ENCODE peak calls at places on chromosomes 2 and 18, in seven cellular contexts. V is kidney, E is uterus, U is HCT116, Q is IMR-90, T is PC-9, F is AG04449. M is an unnamed sample.

GRCh38 chr18:63262369-63263335 is 56.9 kb downstream of the BCL2 start:
- DNase-seq in F (no peak), U (no peak), T (no peak), Q (no peak), E (peak; percentile 36), V (no peak), M (no peak)

GRCh38 chr2:7950035-7950612 is 731.7 kb upstream of the ID2 start:
- DNase-seq in V (no peak), F (no peak), Q (no peak), E (no peak), T (no peak), U (no peak), M (no peak)

GRCh38 chr2:20224716-20225293 is at the start of gene SDC1:
- DNase-seq in U (no peak), T (no peak), E (no peak), F (no peak), V (peak; percentile 86), Q (peak; percentile 45), M (no peak)

GRCh38 chr18:32049393-32050161 is 31.0 kb downstream of the RNF125 start:
- DNase-seq in V (no peak), Q (no peak), U (no peak), T (peak; percentile 37), F (no peak), E (no peak), M (no peak)

GRCh38 chr18:21557607-21558253 is 42.8 kb downstream of the ESCO1 start:
- DNase-seq in V (no peak), Q (no peak), E (peak; percentile 23), F (no peak), U (no peak), T (no peak), M (no peak)

GRCh38 chr2:127047054-127047453 is 59.9 kb downstream of the BIN1 start:
- DNase-seq in F (no peak), U (no peak), Q (no peak), E (no peak), T (no peak), V (peak; percentile 68), M (no peak)

GRCh38 chr2:164257794-164258193 is 363.5 kb downstream of the GRB14 start:
- DNase-seq in U (no peak), Q (no peak), T (no peak), V (no peak), F (no peak), E (no peak), M (no peak)

GRCh38 chr18:6653880-6654279 is 75.6 kb upstream of the ARHGAP28 start:
- DNase-seq in T (no peak), V (no peak), F (no peak), E (no peak), Q (no peak), U (no peak), M (no peak)

GRCh38 chr2:152406836-152407161 is 71.8 kb downstream of the FMNL2 start:
- DNase-seq in E (no peak), U (no peak), F (no peak), V (no peak), Q (no peak), T (no peak), M (no peak)

GRCh38 chr2:19860022-19860421 is 41.8 kb downstream of the TTC32 start:
- DNase-seq in U (no peak), Q (peak; percentile 85), E (no peak), F (no peak), T (no peak), V (no peak), M (no peak)

GRCh38 chr2:143429932-143430331 is 300.7 kb downstream of the ARHGAP15 start:
- DNase-seq in Q (no peak), E (no peak), F (no peak), T (peak; percentile 35), U (no peak), V (no peak), M (no peak)

GRCh38 chr2:171436307-171436706 is 2.3 kb downstream of the DCAF17 start:
- DNase-seq in E (no peak), V (no peak), T (peak; percentile 83), U (no peak), Q (peak; percentile 94), F (peak; percentile 72), M (no peak)

GRCh38 chr2:196309646-196310045 is 138.3 kb upstream of the STK17B start:
- DNase-seq in U (no peak), T (no peak), V (no peak), Q (no peak), F (no peak), E (no peak), M (no peak)

GRCh38 chr2:25920326-25920725 is 42.0 kb upstream of the ASXL2 start:
- DNase-seq in E (no peak), U (no peak), V (peak; percentile 1), F (no peak), Q (peak; percentile 87), T (no peak), M (peak; percentile 38)

GRCh38 chr2:199228887-199229819 is 228.6 kb downstream of the SATB2 start:
- DNase-seq in T (peak; percentile 54), E (no peak), U (no peak), F (peak; percentile 92), Q (peak; percentile 97), V (no peak), M (peak; percentile 94)

GRCh38 chr2:183665976-183666375 is 541.7 kb downstream of the NUP35 start:
- DNase-seq in Q (no peak), U (no peak), E (no peak), F (no peak), T (no peak), V (no peak), M (no peak)

GRCh38 chr2:149160701-149161217 is 122.3 kb downstream of the LYPD6B start:
- DNase-seq in T (no peak), E (no peak), Q (no peak), F (no peak), U (no peak), V (no peak), M (no peak)

GRCh38 chr2:191649519-191649918 is 28.4 kb upstream of the NABP1 start:
- DNase-seq in E (no peak), Q (no peak), T (no peak), V (no peak), U (no peak), F (no peak), M (no peak)

GRCh38 chr2:203626952-203627681 is 79.3 kb upstream of the CD28 start:
- DNase-seq in V (no peak), T (no peak), U (no peak), E (no peak), Q (peak; percentile 86), F (peak; percentile 95), M (no peak)

GRCh38 chr18:58549814-58550339 is 79.0 kb downstream of the ALPK2 start:
- DNase-seq in U (no peak), Q (no peak), E (no peak), F (no peak), T (peak; percentile 97), V (no peak), M (no peak)

DNA sequence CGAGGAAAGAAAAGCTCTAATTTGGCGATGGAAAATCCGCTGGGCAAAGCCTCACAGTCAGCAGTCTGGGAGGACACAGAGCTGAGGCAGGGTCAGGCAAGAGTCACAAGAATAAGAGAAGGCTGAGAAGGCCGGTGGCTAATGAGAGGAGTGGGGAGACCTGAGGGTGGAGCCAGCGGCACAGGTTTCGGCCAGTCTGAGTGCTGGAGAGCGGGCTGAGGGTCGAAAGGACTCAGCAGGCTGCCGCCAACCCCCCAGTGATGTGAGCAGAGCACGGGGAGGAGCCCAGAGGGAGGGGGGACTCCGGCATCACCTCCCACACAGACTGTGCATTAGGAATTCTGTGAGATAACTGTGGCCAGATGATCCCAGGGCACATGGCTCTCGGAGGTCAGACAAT is 500.6 kb upstream of the MYT1L start:
- DNase-seq in U (no peak), F (no peak), Q (no peak), V (no peak), E (no peak), T (no peak), M (no peak)
- TF ChIP-seq CTCF in U (no peak), F (no peak), Q (no peak), V (no peak), E (no peak), T (no peak), M (no peak)

GRCh38 chr2:229582151-229582550 is 132.2 kb downstream of the DNER start:
- DNase-seq in U (no peak), Q (no peak), E (peak; percentile 72), F (no peak), T (no peak), V (no peak), M (no peak)
- H3K4me3 ChIP-seq in U (no peak overlapping the region), Q (no peak overlapping the region), E (no peak overlapping the region), F (no peak overlapping the region), T (no peak overlapping the region), V (no peak overlapping the region), M (no peak overlapping the region)

GRCh38 chr2:23564618-23564967 is 179.6 kb downstream of the KLHL29 start:
- DNase-seq in V (no peak), U (no peak), F (no peak), T (no peak), E (no peak), Q (no peak), M (no peak)

GRCh38 chr2:23562143-23562542 is 177.2 kb downstream of the KLHL29 start:
- DNase-seq in F (no peak), E (no peak), Q (no peak), V (no peak), U (no peak), T (no peak), M (no peak)

GRCh38 chr2:23565374-23565773 is 180.4 kb downstream of the KLHL29 start:
- DNase-seq in Q (no peak), E (no peak), F (no peak), T (no peak), V (no peak), U (no peak), M (no peak)

GRCh38 chr2:23563151-23563550 is 178.2 kb downstream of the KLHL29 start:
- DNase-seq in E (no peak), Q (no peak), F (no peak), T (no peak), V (peak; percentile 58), U (no peak), M (no peak)

DNA sequence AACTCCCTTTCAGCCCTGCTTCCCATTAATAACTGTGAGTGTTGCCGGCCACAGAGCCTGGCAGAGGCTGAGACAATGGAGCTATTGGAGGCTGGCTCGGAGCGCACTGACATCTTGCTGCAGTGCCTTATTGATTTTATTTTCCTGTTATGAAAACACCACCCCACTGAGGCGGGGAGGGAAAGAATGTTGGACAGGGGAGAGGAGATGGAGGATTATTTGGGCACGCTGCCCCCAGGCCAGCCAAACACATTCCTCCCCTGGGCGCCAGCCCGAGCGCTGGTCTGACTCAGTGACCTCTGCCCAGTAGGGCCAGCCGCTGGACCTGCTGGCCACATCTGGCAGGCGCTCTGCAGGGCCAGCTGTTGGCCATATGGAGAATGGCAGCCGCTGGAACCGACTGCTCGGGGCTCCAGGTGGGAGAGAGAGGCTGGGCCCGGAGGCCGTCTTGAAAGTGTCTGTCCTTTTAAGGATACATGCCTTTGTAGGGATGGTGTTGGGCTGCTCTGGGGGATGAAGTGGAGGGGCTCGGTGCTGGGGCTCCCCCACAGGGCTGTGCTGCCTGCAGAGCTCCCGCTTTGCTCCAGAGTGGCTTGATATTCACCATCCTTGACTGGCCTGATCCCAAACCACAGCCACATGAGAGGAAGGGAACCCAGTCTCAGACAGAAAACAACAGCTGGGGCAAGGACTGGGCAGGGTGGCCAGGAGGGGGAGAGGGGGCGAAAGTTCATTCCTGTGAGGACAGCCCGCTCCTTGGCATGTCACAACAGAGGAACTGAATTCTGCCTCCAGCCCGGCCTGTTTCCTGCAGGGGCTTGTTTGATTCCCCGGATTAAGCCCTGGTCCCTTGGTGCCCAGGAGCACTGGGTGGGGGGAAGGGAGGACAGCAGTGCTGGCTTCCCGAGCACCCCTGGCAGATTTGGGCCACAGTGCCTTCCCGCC is 179.0 kb downstream of the KLHL29 start:
- DNase-seq in F (no peak), T (no peak), U (no peak), Q (peak; percentile 69), E (no peak), V (peak; percentile 81), M (peak; percentile 52)
- TF ChIP-seq CTCF in F (no peak), T (no peak), U (no peak), Q (no peak), E (no peak), V (no peak), M (no peak)

GRCh38 chr2:38374978-38375377 is 2.1 kb downstream of the ATL2 start:
- DNase-seq in F (no peak), Q (no peak), T (peak; percentile 58), U (no peak), E (no peak), V (no peak), M (no peak)
- H3K4me3 ChIP-seq in F (peak overlapping the region; percentile 6), Q (no peak overlapping the region), T (peak overlapping the region; percentile 69), U (no peak overlapping the region), E (peak overlapping the region; percentile 80), V (peak overlapping the region; percentile 91), M (peak overlapping the region; percentile 94)